ENCODE peak calls at places on chromosomes 11 and 22, in six cellular contexts. P is bronchial epithelial cell, O is pancreas, S is esophagus squamous epithelium, M is brain microvascular endothelial cell, D is uterus. K is an unnamed sample.

GRCh38 chr11:65501530-65502273 is 2.9 kb downstream of the MALAT1 start:
- DNase-seq in P (no peak), O (peak), S (no peak), M (peak), D (no peak), K (no peak)

GRCh38 chr22:46098525-46099475 is 51.5 kb upstream of the PPARA start:
- DNase-seq in P (no peak), O (no peak), S (no peak), M (no peak), D (no peak), K (no peak)

GRCh38 chr22:49429066-49429465 is 398.6 kb downstream of the BRD1 start:
- DNase-seq in P (no peak), O (no peak), S (no peak), M (no peak), D (no peak), K (no peak)

GRCh38 chr11:111460340-111460739 is 51.8 kb downstream of the BTG4 start:
- DNase-seq in P (no peak), O (no peak), S (no peak), M (no peak), D (no peak), K (no peak)

GRCh38 chr11:93089474-93090102 is 108.2 kb downstream of the SLC36A4 start:
- DNase-seq in P (peak), O (no peak), S (no peak), M (peak), D (no peak), K (no peak)

GRCh38 chr22:32218470-32218869 is 13.6 kb upstream of the RFPL2 start:
- DNase-seq in P (no peak), O (no peak), S (no peak), M (no peak), D (no peak), K (no peak)

GRCh38 chr11:108664730-108665525 is at the start of gene DDX10:
- DNase-seq in P (peak), O (peak), S (peak), M (peak), D (peak), K (peak)

GRCh38 chr11:11117730-11118129 is 235.3 kb downstream of the CSNK2A3 start:
- DNase-seq in P (no peak), O (no peak), S (no peak), M (no peak), D (no peak), K (no peak)

GRCh38 chr11:66176650-66177049 is 91.8 kb upstream of the RAB1B start:
- DNase-seq in P (peak), O (no peak), S (no peak), M (no peak), D (no peak), K (no peak)

GRCh38 chr22:20439556-20439927 is 1.9 kb upstream of the SCARF2 start:
- DNase-seq in P (no peak), O (no peak), S (no peak), M (no peak), D (no peak), K (no peak)

GRCh38 chr11:117154468-117154867 is 10.4 kb downstream of the PAFAH1B2 start:
- DNase-seq in P (no peak), O (no peak), S (no peak), M (no peak), D (no peak), K (no peak)

GRCh38 chr11:87722756-87723599 is 452.3 kb downstream of the RAB38 start:
- DNase-seq in P (peak), O (no peak), S (no peak), M (peak), D (no peak), K (peak)

GRCh38 chr22:22945195-22945594 is 57.6 kb downstream of the IGLL5 start:
- DNase-seq in P (no peak), O (no peak), S (no peak), M (no peak), D (no peak), K (no peak)

DNA sequence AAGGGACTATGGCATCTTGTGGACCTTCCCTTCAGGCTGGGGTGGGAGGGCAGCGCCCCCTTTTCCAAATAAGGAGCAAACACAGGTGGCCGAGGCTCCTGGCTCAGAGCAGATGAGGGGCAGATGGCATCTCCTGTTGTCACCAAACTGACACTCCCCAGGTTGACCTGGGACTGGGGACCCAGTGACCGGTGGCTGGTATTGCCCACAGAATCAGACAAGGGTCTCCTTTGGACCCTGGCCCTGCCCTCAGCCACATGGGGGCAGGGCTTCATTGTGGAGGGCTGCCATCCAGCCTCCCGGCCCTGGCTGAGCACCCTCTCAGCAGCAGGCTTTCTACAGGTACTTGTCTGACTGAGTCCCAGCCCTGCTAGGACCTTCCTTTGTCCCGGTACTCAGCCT is 842 bp upstream of the SIGIRR start:
- DNase-seq in P (no peak), O (peak), S (no peak), M (no peak), D (no peak), K (no peak)
- TF ChIP-seq CTCF in P (no peak), O (no peak), S (no peak), M (no peak), D (no peak), K (no peak)

DNA sequence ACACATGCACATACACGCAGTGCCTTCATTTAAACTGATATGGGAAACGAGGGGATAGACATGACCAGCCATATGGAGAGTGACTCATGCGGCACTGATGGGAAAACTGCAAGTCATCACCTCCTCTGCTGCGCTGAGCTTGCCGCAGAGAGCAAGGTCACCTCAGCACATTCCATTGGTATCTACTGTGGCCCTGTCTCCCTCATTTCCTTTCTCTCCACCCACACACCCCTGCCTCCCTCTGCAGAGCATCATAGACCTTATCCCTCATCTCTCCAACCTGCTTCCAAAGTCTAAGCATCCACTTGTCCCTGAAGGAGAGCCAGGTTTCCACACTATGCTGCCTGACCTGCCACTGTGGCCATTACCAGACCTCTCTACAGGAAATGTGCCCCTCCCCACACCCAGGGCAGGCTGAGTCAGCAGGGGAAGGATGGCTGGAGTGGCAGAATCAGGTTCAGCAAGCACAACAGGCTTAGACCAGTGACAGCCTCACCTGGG is 116.9 kb upstream of the SNX19 start:
- DNase-seq in P (peak), O (no peak), S (no peak), M (peak), D (no peak), K (no peak)
- TF ChIP-seq CTCF in P (no peak), O (no peak), S (no peak), M (no peak), D (no peak), K (no peak)

GRCh38 chr11:121031167-121031566 is 7.3 kb downstream of the TBCEL start:
- DNase-seq in P (no peak), O (no peak), S (no peak), M (no peak), D (no peak), K (no peak)

GRCh38 chr11:121029813-121030445 is 6.0 kb downstream of the TBCEL start:
- DNase-seq in P (no peak), O (no peak), S (no peak), M (no peak), D (no peak), K (no peak)

GRCh38 chr11:121035169-121035755 is 11.4 kb downstream of the TBCEL start:
- DNase-seq in P (no peak), O (no peak), S (no peak), M (no peak), D (no peak), K (no peak)

GRCh38 chr11:121033635-121034034 is 9.7 kb downstream of the TBCEL start:
- DNase-seq in P (no peak), O (no peak), S (no peak), M (no peak), D (no peak), K (no peak)

DNA sequence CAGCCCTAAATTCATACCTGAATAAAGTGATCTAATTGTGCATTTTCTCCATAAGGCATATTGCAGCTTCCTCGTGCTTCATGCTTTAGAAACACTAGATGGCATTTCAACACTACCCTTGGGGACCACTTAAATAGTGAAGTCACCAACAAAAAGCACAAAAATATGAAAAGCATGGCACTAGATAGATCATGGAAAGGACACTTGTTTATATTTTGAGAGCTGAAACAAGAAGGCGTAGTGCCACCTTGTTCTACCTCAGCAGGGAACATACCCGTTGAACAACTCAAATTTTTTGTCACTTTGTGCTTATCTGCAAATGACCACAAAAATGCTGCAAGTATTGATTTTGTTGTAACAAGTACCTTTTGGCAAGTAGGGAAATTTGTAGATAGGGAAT is 8.6 kb downstream of the TBCEL start:
- DNase-seq in P (no peak), O (no peak), S (no peak), M (no peak), D (no peak), K (no peak)
- TF ChIP-seq CTCF in P (no peak), O (no peak), S (no peak), M (no peak), D (no peak), K (no peak)

DNA sequence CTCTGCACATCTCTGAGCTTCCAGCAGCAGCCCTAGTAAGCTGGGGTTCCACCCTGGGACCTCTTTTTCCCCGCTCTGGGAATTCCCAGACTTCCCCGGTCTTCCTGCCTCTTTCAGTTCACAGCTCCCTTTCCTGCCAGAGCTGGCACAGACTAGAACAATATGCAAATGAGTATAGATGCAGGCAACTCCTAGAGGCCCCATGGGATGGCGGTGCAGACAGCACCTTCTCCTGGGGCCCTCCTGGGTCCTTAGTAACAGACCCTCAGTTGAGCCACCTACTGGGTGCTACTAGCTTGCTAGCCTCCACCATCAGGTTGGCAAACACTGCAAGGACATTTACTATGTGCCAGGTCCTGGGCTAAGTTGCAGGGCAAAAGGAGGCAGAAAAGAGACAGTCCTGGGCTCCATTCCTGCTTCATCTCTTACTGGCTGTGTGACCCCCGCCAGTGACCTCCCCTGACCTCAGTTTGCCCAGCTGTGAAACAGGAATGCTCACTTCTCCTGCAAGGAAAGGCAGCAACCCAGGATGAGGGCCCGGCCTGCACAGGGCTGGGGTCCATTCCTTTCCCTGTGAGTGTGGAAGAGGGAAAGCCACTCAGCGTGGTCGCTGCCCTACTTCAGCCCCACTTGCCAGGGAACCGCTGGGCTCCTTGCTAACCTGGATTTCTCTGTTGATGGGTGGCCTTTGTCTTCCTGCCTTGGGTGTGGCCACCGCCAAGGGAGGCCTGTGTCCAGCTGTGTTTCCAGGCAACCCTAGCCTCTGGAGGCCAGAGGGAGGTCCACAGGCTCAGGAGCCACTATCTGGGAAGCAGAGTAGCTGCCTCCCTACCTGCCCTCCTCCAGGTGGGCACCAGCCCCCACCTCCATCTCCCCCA is 7.3 kb downstream of the RELT start:
- DNase-seq in P (peak), O (no peak), S (no peak), M (no peak), D (no peak), K (no peak)
- TF ChIP-seq CTCF in P (no peak), O (no peak), S (no peak), M (no peak), D (no peak), K (no peak)

GRCh38 chr11:27495710-27496300 is 10.8 kb downstream of the LIN7C start:
- DNase-seq in P (no peak), O (no peak), S (no peak), M (no peak), D (no peak), K (no peak)
- TF ChIP-seq CTCF in P (no peak), O (no peak), S (no peak), M (no peak), D (no peak), K (no peak)